ENCODE peak calls at places on chromosomes 2 and 18, in four cellular contexts. F is heart left ventricle, Z is prostate gland, H is fibroblast of pulmonary artery. L is an unnamed sample.

GRCh38 chr2:227106845-227107759 is 56.9 kb downstream of the COL4A4 start:
- DNase-seq in F (no peak), Z (peak), H (peak), L (peak)

GRCh38 chr2:105977212-105977611 is 216.9 kb downstream of the UXS1 start:
- DNase-seq in F (no peak), Z (no peak), H (peak), L (peak)

GRCh38 chr2:9703701-9704221 is 73.0 kb upstream of the YWHAQ start:
- DNase-seq in F (no peak), Z (no peak), H (peak), L (peak)

GRCh38 chr2:117785740-117786139 is 28.8 kb upstream of the DDX18 start:
- DNase-seq in F (no peak), Z (peak), H (peak), L (peak)

GRCh38 chr2:181780159-181781081 is 100.1 kb upstream of the NEUROD1 start:
- DNase-seq in F (no peak), Z (no peak), H (peak), L (peak)

GRCh38 chr2:226794751-226795171 is 4.9 kb downstream of the IRS1 start:
- DNase-seq in F (peak), Z (peak), H (peak), L (peak)

GRCh38 chr18:65906621-65907034 is 155.8 kb downstream of the CDH7 start:
- DNase-seq in F (no peak), Z (peak), H (no peak), L (no peak)

GRCh38 chr2:211035548-211036185 is 479.3 kb downstream of the CPS1 start:
- DNase-seq in F (no peak), Z (no peak), H (peak), L (peak)

GRCh38 chr2:188068093-188068492 is 223.6 kb upstream of the GULP1 start:
- DNase-seq in F (no peak), Z (no peak), H (no peak), L (no peak)

GRCh38 chr2:45241061-45241561 is 231.9 kb upstream of the SIX2 start:
- DNase-seq in F (no peak), Z (no peak), H (peak), L (peak)

GRCh38 chr2:161992526-161992925 is 81.5 kb downstream of the DPP4 start:
- DNase-seq in F (no peak), Z (no peak), H (no peak), L (peak)

GRCh38 chr18:13539843-13540535 is 186.4 kb downstream of the FAM210A start:
- DNase-seq in F (no peak), Z (peak), H (no peak), L (no peak)

GRCh38 chr2:159285929-159286708 is at the start of gene WDSUB1:
- DNase-seq in F (peak), Z (peak), H (peak), L (peak)

GRCh38 chr2:60275958-60276357 is 277.5 kb downstream of the BCL11A start:
- DNase-seq in F (no peak), Z (no peak), H (no peak), L (no peak)

GRCh38 chr2:200345917-200346316 is 39.4 kb downstream of the SPATS2L start:
- DNase-seq in F (no peak), Z (no peak), H (no peak), L (no peak)

GRCh38 chr18:62324917-62325805 is at the start of gene TNFRSF11A:
- DNase-seq in F (peak), Z (peak), H (no peak), L (no peak)

GRCh38 chr2:217222511-217222910 is 362.6 kb upstream of the TNP1 start:
- DNase-seq in F (no peak), Z (no peak), H (no peak), L (no peak)

DNA sequence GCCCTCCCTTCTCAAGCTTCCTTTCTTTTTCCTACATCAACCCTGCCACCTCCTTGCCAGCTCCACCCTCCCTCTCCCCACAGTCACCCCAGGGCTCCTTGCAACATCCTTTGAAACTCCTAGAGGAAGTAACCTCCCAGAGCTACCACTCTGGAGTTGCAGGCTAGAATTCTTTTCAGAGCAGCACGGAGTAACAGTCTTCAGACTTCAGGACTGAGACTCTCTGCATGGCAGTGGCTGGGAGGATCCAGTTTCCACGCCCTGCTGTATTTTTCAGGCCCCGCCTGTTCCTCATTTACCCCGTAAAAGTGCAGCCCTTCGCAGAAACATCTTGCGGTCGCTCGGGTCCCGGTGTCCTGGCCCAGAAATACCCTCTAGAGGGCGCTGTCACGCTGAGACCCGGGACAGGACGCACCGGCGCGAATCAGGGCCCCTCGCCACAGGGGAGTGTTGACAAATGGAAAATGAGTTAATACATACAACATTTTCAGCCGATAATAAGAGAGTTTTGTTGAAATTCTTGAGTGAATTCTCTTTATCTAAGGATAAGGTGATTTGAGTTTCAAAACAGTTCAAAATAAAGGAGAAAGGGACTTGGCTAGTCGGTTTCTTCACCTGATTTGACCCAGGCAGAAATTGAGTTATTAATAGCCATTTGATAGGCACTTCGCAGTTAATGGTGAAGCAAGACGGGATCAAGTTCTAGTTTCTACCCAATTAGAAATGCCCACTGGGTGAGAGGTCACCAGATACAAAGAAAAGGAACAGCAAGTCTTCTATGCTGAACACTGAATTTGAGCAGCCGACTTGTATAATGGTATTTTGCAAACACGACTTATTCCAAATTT is 18.5 kb upstream of the NTSR2 start:
- DNase-seq in F (peak), Z (peak), H (peak), L (peak)
- H3K4me3 ChIP-seq in F (peak), Z (no peak), H (peak), L (peak)

DNA sequence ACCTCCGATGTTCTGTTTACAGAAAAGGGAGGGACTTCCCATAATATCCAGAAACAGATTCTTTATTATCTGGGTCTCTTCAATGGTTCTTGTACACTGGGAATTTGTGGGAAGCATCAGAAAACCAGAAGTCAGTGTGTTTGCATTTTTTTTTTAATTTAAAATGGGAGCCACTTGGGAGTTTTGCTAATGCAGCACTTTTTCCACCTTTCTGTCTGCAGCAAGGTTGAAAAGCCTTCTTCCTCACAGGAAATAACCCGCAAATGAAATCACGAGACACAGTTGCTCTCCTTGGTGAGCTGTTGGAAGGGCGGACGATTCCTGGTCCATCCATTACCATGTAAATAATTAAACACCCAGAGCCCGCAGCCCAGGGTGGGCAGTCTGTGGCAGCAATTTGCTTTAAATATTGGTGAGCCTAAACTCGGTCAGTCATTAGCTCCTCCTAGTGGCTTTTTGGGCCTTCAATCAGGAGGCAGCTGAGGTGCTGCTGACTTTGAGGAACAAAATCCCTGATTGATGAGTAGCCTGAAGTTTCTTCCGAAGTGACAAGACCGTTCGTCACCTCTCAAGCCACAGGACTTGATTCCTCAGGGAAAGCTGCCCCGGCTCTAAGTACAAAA is 471.5 kb downstream of the EPHA4 start:
- DNase-seq in F (no peak), Z (no peak), H (no peak), L (no peak)
- H3K4me3 ChIP-seq in F (no peak), Z (no peak), H (no peak), L (no peak)

DNA sequence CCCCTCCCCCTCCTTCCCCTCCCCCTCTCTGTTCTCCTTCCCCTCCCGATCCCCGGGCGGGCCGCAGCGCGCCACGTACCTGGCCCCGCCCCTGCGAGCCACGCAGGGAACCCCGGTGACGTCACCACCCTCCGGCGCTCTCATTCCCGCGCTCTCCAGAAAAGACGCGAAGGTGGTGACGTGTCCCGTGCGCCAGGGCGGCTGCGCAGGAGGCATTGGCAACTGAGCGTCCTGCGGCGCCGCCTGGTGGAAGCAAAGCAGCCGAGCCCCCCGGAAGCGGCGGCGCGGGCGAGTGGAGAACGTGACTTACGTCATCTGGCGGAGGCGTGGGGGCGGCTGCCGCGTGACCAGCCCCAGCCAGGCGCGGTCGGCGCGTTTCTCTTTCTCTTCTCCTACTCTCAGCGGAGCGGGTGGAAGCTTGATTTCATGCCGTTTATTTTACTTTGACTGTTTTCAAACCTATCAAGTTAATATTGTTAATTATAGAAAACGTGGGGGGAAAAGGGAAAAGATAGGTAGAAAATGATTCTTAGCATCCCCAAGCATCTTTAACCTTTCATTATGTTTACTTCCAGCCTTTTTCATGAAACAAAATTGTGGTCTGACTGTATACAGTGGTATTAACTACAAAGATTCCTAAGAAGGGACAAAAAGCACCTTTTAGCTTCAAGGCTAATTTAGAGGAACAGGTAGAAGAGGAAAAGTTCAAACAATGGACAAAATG is 48.1 kb downstream of the C2orf42 start:
- DNase-seq in F (peak), Z (peak), H (peak), L (peak)
- H3K4me3 ChIP-seq in F (peak), Z (peak), H (peak), L (peak)

DNA sequence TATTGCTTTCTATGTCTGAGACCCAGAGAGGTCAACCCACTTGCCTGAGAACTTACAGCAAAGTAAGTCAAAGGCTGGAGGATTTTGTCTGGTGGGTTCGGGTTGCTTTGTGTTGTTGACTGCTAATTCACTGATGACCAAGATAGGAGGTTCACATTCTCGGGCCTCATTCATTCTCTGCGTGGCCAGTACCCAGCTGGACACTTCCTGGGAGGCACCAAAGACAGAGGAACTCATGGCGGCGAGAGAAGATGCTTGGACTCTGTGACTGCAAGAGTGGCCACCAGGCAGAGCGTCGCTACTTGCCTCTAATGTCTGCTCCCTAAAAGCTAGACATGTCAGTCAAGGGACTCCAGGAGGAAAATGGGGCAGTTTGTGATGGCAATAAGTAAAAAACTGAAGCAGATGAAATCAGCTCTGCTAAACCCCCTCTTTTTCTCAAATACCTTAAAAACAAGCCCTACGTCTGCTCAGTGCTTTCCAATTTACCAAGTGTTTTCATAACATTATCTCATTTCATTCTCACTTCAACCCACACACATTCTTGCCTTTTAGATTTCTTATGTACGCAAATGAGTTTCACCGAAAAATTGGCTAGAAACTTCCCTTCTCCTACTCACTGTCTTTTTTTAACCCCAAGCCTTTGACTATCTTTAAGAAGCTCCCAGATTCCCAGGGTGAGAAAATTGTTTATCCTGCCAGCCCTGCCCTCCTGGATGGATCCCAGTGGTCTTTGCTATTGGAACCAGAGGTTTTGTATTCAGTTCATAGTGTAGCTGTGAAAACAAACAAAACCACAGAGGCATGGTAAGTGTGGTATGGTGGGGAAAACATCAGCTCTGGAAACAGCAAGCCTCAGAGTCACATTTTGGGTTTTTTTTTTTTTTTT is 4.9 kb upstream of the LBH start:
- DNase-seq in F (no peak), Z (no peak), H (peak), L (peak)
- H3K4me3 ChIP-seq in F (no peak), Z (no peak), H (no peak), L (no peak)

GRCh38 chr2:170161516-170162260 is 16.3 kb upstream of the MYO3B start:
- DNase-seq in F (no peak), Z (no peak), H (no peak), L (no peak)
- H3K4me3 ChIP-seq in F (no peak), Z (no peak), H (no peak), L (no peak)

GRCh38 chr2:78992807-78993517 is 32.5 kb upstream of the REG3G start:
- DNase-seq in F (no peak), Z (no peak), H (no peak), L (no peak)

GRCh38 chr2:78993518-78994148 is 31.9 kb upstream of the REG3G start:
- DNase-seq in F (no peak), Z (no peak), H (no peak), L (no peak)

GRCh38 chr2:78994789-78995188 is 30.7 kb upstream of the REG3G start:
- DNase-seq in F (no peak), Z (no peak), H (no peak), L (no peak)

DNA sequence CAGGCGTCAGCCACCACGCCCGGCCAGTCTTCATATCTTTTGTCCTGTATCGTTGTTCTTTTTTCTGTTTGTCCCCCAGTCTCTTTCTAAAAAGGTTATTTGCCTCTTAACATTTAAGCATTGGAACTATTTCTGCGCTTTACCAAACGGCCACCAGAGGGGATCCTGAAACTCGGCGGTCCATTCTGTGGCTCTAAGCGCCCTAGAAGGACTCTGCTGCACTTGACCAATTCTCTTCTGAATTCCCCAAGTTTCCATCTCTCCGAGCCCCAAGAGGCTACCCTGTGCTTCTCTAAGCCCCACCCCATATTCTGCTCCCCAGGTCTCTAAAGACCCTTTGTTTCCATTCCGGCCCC is 33.1 kb upstream of the REG3G start:
- DNase-seq in F (no peak), Z (no peak), H (peak), L (no peak)
- H3K4me3 ChIP-seq in F (no peak), Z (no peak), H (no peak), L (no peak)

DNA sequence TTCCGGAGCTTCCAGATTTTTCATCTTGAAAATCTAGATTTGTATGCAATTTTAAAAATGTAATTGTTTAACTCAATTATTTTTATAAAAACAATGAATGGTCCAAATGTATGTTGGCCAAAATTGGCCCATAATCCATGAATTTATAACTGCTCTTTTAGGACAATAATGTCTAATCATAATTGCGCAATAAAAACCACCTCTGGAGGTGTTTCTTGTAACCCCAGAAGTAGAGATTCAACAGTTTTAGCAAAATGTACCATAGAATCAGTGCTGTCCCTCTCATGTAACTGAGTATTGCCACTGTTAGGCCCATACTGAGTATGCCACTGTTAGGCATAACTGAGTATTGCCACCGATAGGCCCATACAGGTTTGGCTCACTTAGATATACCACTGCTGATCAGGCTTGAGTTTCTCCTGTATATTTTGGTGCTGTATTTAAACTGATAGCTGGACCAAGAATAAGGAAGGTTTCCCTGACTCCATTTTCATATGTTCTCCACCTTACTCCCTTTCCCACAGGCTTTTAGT is 70.8 kb upstream of the EPB41L5 start:
- DNase-seq in F (no peak), Z (no peak), H (no peak), L (no peak)
- H3K4me3 ChIP-seq in F (no peak), Z (no peak), H (no peak), L (no peak)

L was measured in astrocyte.